ENCODE peak calls at places on chromosomes 1 and 21, in ten cellular contexts. Y, U, L, V, I, P, A, R, B and T are unnamed samples. For H3K4me1, the result is how much of the 10 kb centered on the place peaks cover.

GRCh38 chr1:198024782-198025181 is 107.6 kb downstream of the LHX9 start:
- DNase-seq in Y (no peak), R (no peak), U (peak), V (no peak), B (no peak), I (no peak), P (no peak), L (no peak), A (no peak), T (no peak)

GRCh38 chr1:185798505-185798904 is 64.3 kb downstream of the HMCN1 start:
- DNase-seq in R (no peak), P (no peak), U (no peak), I (no peak), L (no peak), A (no peak), B (no peak), Y (no peak), V (no peak), T (no peak)

GRCh38 chr1:3348196-3348865 is 106.1 kb upstream of the ARHGEF16 start:
- DNase-seq in U (no peak), R (no peak), L (no peak), V (no peak), B (no peak), P (no peak), A (no peak), I (peak), Y (no peak), T (peak)

GRCh38 chr21:16004523-16004922 is 274.7 kb downstream of the USP25 start:
- DNase-seq in L (no peak), Y (no peak), V (no peak), B (no peak), U (no peak), P (no peak), A (no peak), R (no peak), I (no peak), T (no peak)

GRCh38 chr1:19353596-19353995 is 41.5 kb downstream of the SLC66A1 start:
- DNase-seq in B (no peak), A (no peak), U (no peak), I (no peak), V (no peak), Y (no peak), P (no peak), R (no peak), L (no peak), T (no peak)

GRCh38 chr21:41167348-41168342 is at the start of gene BACE2:
- DNase-seq in B (no peak), A (peak), I (peak), U (peak), P (peak), L (peak), Y (peak), R (no peak), V (peak), T (peak)

GRCh38 chr1:22728751-22729399 is 18.2 kb downstream of the EPHB2 start:
- DNase-seq in L (no peak), B (no peak), A (peak), Y (no peak), V (no peak), I (no peak), R (no peak), U (peak), P (no peak), T (no peak)

GRCh38 chr1:165631403-165632151 is 543 bp downstream of the MGST3 start:
- DNase-seq in V (peak), B (no peak), A (peak), L (peak), I (peak), Y (peak), R (no peak), U (peak), P (peak), T (peak)

GRCh38 chr1:162878000-162878596 is 17.1 kb upstream of the CCDC190 start:
- DNase-seq in A (peak), I (peak), P (no peak), V (no peak), B (no peak), R (no peak), L (peak), U (peak), Y (no peak), T (peak)

GRCh38 chr1:169704797-169705196 is 6.6 kb downstream of the SELL start:
- DNase-seq in P (no peak), U (no peak), B (no peak), Y (no peak), R (no peak), V (no peak), A (no peak), I (no peak), L (no peak), T (no peak)

GRCh38 chr1:91704746-91705145 is 181.2 kb downstream of the TGFBR3 start:
- DNase-seq in U (no peak), P (no peak), A (no peak), I (no peak), B (no peak), L (no peak), R (no peak), Y (no peak), V (no peak), T (no peak)

GRCh38 chr1:49125746-49126145 is 349.1 kb upstream of the BEND5 start:
- DNase-seq in I (no peak), V (no peak), A (no peak), B (no peak), Y (no peak), L (no peak), U (no peak), P (no peak), R (no peak), T (no peak)

GRCh38 chr1:17883136-17883535 is 128.0 kb downstream of the ACTL8 start:
- DNase-seq in A (no peak), I (no peak), V (no peak), R (no peak), P (no peak), L (no peak), U (no peak), Y (no peak), B (no peak), T (no peak)

GRCh38 chr1:234933475-234933874 is 195.2 kb downstream of the TOMM20 start:
- DNase-seq in V (peak), I (peak), B (no peak), U (peak), R (no peak), A (peak), Y (peak), P (no peak), L (no peak), T (peak)

GRCh38 chr1:218344814-218345672 is at the start of gene TGFB2:
- DNase-seq in Y (no peak), U (peak), V (no peak), L (peak), P (peak), R (no peak), A (peak), B (peak), I (no peak), T (no peak)

GRCh38 chr1:21705303-21705980 is 36.3 kb upstream of the RAP1GAP start:
- DNase-seq in Y (no peak), A (no peak), V (no peak), U (no peak), B (no peak), P (no peak), I (no peak), L (no peak), R (no peak), T (no peak)

GRCh38 chr1:37478451-37478871 is 4.1 kb downstream of the ZC3H12A start:
- DNase-seq in Y (no peak), A (no peak), P (no peak), B (no peak), L (peak), V (no peak), R (no peak), I (no peak), U (peak), T (no peak)

GRCh38 chr1:7224644-7225043 is 439.4 kb downstream of the CAMTA1 start:
- DNase-seq in R (no peak), P (no peak), U (no peak), V (no peak), B (no peak), I (peak), Y (no peak), L (peak), A (no peak), T (no peak)
- TF ChIP-seq CTCF in R (no peak), P (no peak), U (no peak), V (no peak), B (no peak), I (peak), Y (no peak), L (peak), A (no peak), T (peak)

GRCh38 chr1:225877570-225877969 is 4.6 kb downstream of the TMEM63A start:
- DNase-seq in U (peak), B (no peak), I (peak), L (peak), P (peak), R (no peak), A (peak), Y (no peak), V (no peak), T (peak)
- H3K4me1 ChIP-seq in U (under half), B (under half), I (under half), L (half or more), P (under half), R (under half), A (under half), Y (half or more), V (half or more), T (half or more)

DNA sequence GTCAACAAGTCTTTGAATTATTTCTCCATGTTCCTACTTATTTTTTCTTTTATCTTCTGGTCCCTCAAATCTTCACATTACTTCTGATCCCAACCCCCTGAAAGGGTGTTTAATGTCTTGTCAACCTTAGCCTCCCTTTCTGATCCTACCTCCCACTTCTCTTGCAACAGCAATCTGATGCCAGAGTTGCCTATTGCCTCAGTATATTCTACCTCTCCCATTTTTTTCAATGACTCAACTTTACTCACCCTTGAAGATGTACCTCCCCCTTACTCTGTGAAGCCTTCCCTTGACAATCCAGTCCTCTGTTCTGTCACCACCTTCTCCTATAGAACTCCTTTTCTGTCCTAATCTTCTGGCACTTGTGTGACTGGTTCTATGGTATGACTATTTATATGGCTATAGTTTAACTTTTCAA is 99.5 kb upstream of the CD55 start:
- DNase-seq in V (no peak), U (peak), A (no peak), R (no peak), I (no peak), L (no peak), B (no peak), P (no peak), Y (no peak), T (no peak)
- TF ChIP-seq CTCF in V (no peak), U (no peak), A (no peak), R (no peak), I (no peak), L (no peak), B (no peak), P (no peak), Y (no peak), T (no peak)

GRCh38 chr1:8915446-8915845 is 30.2 kb upstream of the CA6 start:
- DNase-seq in A (no peak), V (no peak), L (no peak), U (no peak), B (no peak), Y (no peak), P (no peak), R (no peak), I (no peak), T (no peak)
- H3K4me1 ChIP-seq in A (under half), V (under half), L (under half), U (under half), B (under half), Y (under half), P (under half), R (under half), I (under half), T (under half)

GRCh38 chr1:173489149-173489600 is 12.0 kb downstream of the PRDX6 start:
- DNase-seq in I (no peak), L (no peak), Y (no peak), P (no peak), V (no peak), R (no peak), B (no peak), A (no peak), U (peak), T (no peak)
- TF ChIP-seq CTCF in I (no peak), L (no peak), Y (no peak), P (no peak), V (no peak), R (no peak), B (no peak), A (no peak), U (no peak), T (no peak)

GRCh38 chr21:37383066-37383465 is 16.5 kb downstream of the DYRK1A start:
- DNase-seq in R (no peak), B (no peak), U (no peak), L (no peak), Y (no peak), P (no peak), A (no peak), V (no peak), I (no peak), T (no peak)
- H3K4me1 ChIP-seq in R (under half), B (under half), U (under half), L (under half), Y (under half), P (under half), A (under half), V (half or more), I (half or more), T (half or more)